ENCODE peak calls at places on chromosomes 6 and 20, in nine cellular contexts. K is effector memory CD4-positive, alpha-beta T cell; I is H9; P is OCI-LY7; H is heart left ventricle; X is neural progenitor cell; W is neuronal stem cell; A is HCT116; O is psoas muscle. R is an unnamed sample. For H3K4me1, the result is how much of the 10 kb centered on the place peaks cover.

GRCh38 chr6:148324297-148325007 is 18.2 kb upstream of the SASH1 start:
- DNase-seq in I (no peak), H (no peak), P (no peak), W (no peak), X (no peak), K (no peak), A (no peak), O (no peak), R (no peak)

GRCh38 chr20:15875446-15875845 is 697.8 kb downstream of the KIF16B start:
- DNase-seq in H (no peak), X (peak), P (no peak), I (no peak), A (no peak), W (peak), K (no peak), O (no peak), R (no peak)

GRCh38 chr6:7526755-7527154 is 14.7 kb upstream of the DSP start:
- DNase-seq in O (no peak), K (no peak), W (no peak), I (peak), H (no peak), P (no peak), X (no peak), A (no peak), R (no peak)

GRCh38 chr20:18645851-18646250 is 58.0 kb downstream of the DTD1 start:
- DNase-seq in X (no peak), H (no peak), I (no peak), O (no peak), A (no peak), P (no peak), W (no peak), K (no peak), R (no peak)

GRCh38 chr20:15976047-15976731 is 597.1 kb downstream of the KIF16B start:
- DNase-seq in H (no peak), K (no peak), P (no peak), A (no peak), I (peak), W (peak), X (peak), O (no peak), R (no peak)

GRCh38 chr6:155313602-155314091 is 637 bp downstream of the TFB1M start:
- DNase-seq in X (no peak), W (no peak), I (no peak), P (peak), H (no peak), K (no peak), O (no peak), A (no peak), R (no peak)

GRCh38 chr6:7922596-7922995 is 12.0 kb upstream of the TXNDC5 start:
- DNase-seq in W (no peak), P (no peak), X (no peak), O (no peak), I (no peak), A (no peak), H (no peak), K (no peak), R (no peak)

GRCh38 chr6:16651871-16652270 is 109.4 kb downstream of the ATXN1 start:
- DNase-seq in A (no peak), W (no peak), X (no peak), P (no peak), I (no peak), H (no peak), O (no peak), K (peak), R (no peak)

GRCh38 chr6:141598487-141598886 is 534.2 kb upstream of the GJE1 start:
- DNase-seq in W (no peak), O (no peak), P (no peak), X (no peak), A (no peak), I (no peak), H (no peak), K (no peak), R (no peak)

GRCh38 chr20:1322511-1323245 is 6.3 kb downstream of the SDCBP2 start:
- DNase-seq in X (no peak), W (no peak), I (no peak), O (no peak), H (no peak), K (no peak), P (no peak), A (no peak), R (peak)

GRCh38 chr6:70375882-70376281 is 37.4 kb upstream of the FAM135A start:
- DNase-seq in X (peak), H (no peak), O (no peak), W (no peak), I (peak), K (no peak), P (peak), A (peak), R (no peak)

GRCh38 chr6:90370493-90370959 is 73.9 kb upstream of the BACH2 start:
- DNase-seq in A (no peak), X (no peak), H (no peak), O (no peak), K (no peak), W (no peak), P (no peak), I (no peak), R (no peak)

GRCh38 chr6:104843196-104843595 is 16.5 kb downstream of the HACE1 start:
- DNase-seq in K (no peak), W (no peak), X (no peak), O (no peak), I (no peak), P (no peak), A (no peak), H (no peak), R (no peak)

GRCh38 chr6:31332637-31333602 is 24.1 kb downstream of the HLA-B start:
- DNase-seq in P (peak), A (no peak), W (no peak), O (no peak), I (no peak), K (no peak), X (no peak), H (no peak), R (no peak)

GRCh38 chr20:38127011-38127621 is 38.0 kb downstream of the TGM2 start:
- DNase-seq in I (no peak), H (no peak), W (no peak), A (peak), X (no peak), O (peak), K (no peak), P (no peak), R (peak)

GRCh38 chr6:119078449-119079287 is at the start of gene FAM184A:
- DNase-seq in I (peak), K (peak), W (peak), X (peak), H (peak), O (peak), P (no peak), A (peak), R (no peak)

GRCh38 chr6:28841290-28841689 is 82.5 kb downstream of the TRIM27 start:
- DNase-seq in I (peak), K (no peak), H (no peak), A (no peak), O (no peak), W (no peak), X (peak), P (peak), R (no peak)

GRCh38 chr20:48564997-48565396 is 262.8 kb downstream of the PREX1 start:
- DNase-seq in W (no peak), O (no peak), P (no peak), A (peak), H (no peak), I (no peak), X (no peak), K (no peak), R (no peak)

GRCh38 chr6:11810039-11810541 is 31.5 kb upstream of the ADTRP start:
- DNase-seq in A (no peak), K (no peak), O (peak), W (no peak), X (no peak), P (no peak), H (peak), I (no peak), R (no peak)

GRCh38 chr6:125819927-125820326 is 29.2 kb downstream of the NCOA7 start:
- DNase-seq in K (no peak), O (no peak), X (no peak), P (no peak), W (no peak), H (no peak), A (no peak), I (no peak), R (no peak)

GRCh38 chr6:125821825-125822281 is 31.1 kb downstream of the NCOA7 start:
- DNase-seq in W (no peak), K (no peak), O (no peak), P (no peak), A (no peak), I (no peak), X (no peak), H (no peak), R (no peak)

GRCh38 chr6:125818225-125818657 is 27.5 kb downstream of the NCOA7 start:
- DNase-seq in I (no peak), P (no peak), X (no peak), H (no peak), O (no peak), W (no peak), A (no peak), K (no peak), R (no peak)

GRCh38 chr6:125816828-125817280 is 26.1 kb downstream of the NCOA7 start:
- DNase-seq in K (no peak), W (no peak), O (no peak), H (no peak), A (no peak), I (no peak), P (no peak), X (no peak), R (no peak)

GRCh38 chr6:125818659-125819297 is 28.0 kb downstream of the NCOA7 start:
- DNase-seq in K (no peak), H (no peak), W (no peak), O (no peak), X (no peak), I (no peak), P (no peak), A (no peak), R (no peak)
- H3K4me1 ChIP-seq in K (under half), H (under half), W (under half), O (under half), X (under half), I (under half), P (under half), A (under half), R (under half)

GRCh38 chr6:47221565-47221964 is 88.1 kb downstream of the TNFRSF21 start:
- DNase-seq in O (no peak), P (no peak), A (no peak), H (no peak), W (no peak), I (peak), K (no peak), X (peak), R (no peak)
- H3K27ac ChIP-seq in O (no peak), P (no peak), A (no peak), H (no peak), W (no peak), I (no peak), K (no peak), X (no peak), R (no peak)

DNA sequence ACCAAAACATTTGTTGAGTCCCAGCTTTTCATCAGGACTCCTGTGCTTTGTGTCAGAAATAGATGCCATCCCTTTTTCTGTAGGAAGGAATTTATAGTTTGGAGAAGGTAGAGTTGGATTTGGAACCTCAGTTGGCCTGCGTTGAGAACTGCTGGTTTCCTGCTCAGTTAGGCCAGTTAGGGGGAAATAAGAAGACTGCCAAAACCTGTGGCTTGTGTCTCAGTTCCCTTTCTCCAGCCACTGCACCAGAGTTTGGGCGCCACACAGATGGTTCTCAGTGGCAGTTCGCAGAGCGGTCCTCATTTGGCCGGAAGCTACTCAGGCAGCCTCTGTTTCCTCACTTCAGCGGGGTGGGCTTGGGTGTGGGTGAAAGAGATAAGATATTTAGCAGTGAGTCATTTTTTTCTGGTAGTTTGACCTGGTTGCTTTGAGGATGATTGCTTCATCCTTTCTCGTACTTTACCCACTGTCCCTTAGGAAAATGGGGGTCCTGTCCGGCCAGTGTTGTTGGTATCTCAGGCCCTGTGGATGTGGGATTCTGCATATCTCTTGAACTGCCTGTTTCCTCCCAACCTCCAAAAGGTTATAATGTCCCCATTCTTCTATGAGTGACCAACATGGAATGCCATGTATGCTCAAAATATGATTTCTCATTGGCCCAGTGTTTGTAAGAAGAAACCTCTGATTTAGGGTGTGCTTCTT is 53.7 kb downstream of the JARID2 start:
- DNase-seq in W (no peak), A (no peak), K (no peak), I (no peak), P (peak), X (no peak), H (peak), O (peak), R (no peak)
- H3K4me1 ChIP-seq in W (under half), A (half or more), K (under half), I (under half), P (half or more), X (under half), H (half or more), O (under half), R (under half)

GRCh38 chr6:26401389-26401986 is 587 bp upstream of the BTN3A1 start:
- DNase-seq in I (no peak), W (no peak), H (no peak), X (no peak), O (no peak), A (no peak), P (peak), K (no peak), R (no peak)
- H3K27ac ChIP-seq in I (no peak), W (no peak), H (peak), X (no peak), O (peak), A (no peak), P (peak), K (peak), R (peak)

DNA sequence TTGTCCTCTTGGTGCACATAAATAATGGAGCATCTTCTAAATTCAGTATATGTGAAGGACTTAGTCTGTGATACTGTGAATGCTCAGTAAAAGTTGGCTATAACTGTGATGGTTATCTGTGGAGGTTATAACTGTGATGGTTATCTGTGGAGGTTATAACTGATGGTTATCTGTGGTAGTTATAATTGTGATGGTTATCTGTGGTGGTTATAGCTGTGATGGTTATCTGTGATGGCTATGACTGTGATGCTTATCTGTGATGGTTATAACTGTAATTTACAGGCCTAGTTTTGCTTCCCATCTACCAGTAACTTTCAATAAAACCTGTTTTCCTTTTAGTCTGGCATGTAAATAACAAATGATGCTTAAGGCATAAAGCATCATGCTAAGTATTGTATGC is 16.5 kb downstream of the PTK7 start:
- DNase-seq in K (no peak), P (no peak), I (no peak), W (no peak), O (no peak), A (no peak), X (no peak), H (no peak), R (no peak)
- H3K4me1 ChIP-seq in K (under half), P (under half), I (under half), W (half or more), O (under half), A (under half), X (half or more), H (under half), R (under half)

GRCh38 chr20:10556519-10557083 is 117.2 kb downstream of the JAG1 start:
- DNase-seq in X (no peak), K (no peak), P (no peak), O (no peak), W (no peak), A (no peak), I (no peak), H (no peak), R (peak)
- H3K27ac ChIP-seq in X (no peak), K (no peak), P (no peak), O (no peak), W (no peak), A (no peak), I (no peak), H (no peak), R (peak)

R was measured in SJSA1.